ENCODE peak calls at places on chromosomes 2 and 18, in ten cellular contexts. R, C, F, H, N, G, Z, K, A and O are unnamed samples.
A peak's percentile ranks its signal among the peaks of the same experiment; 100 is the strongest.

GRCh38 chr2:1750935-1751767 is 6.8 kb upstream of the PXDN start:
- DNase-seq in R (peak; percentile 90), C (peak; percentile 84), F (peak; percentile 51), H (peak; percentile 12), N (peak; percentile 87), G (peak; percentile 63), Z (peak; percentile 82), K (peak; percentile 89), A (peak; percentile 57), O (no peak)

GRCh38 chr2:68749345-68749744 is 14.7 kb downstream of the ARHGAP25 start:
- DNase-seq in R (no peak), C (no peak), F (peak; percentile 1), H (no peak), N (no peak), G (no peak), Z (no peak), K (no peak), A (peak; percentile 9), O (no peak)

GRCh38 chr2:3189076-3189591 is 188.5 kb downstream of the EIPR1 start:
- DNase-seq in R (no peak), C (no peak), F (no peak), H (no peak), N (no peak), G (no peak), Z (no peak), K (peak; percentile 67), A (no peak), O (no peak)

GRCh38 chr2:146602383-146602782 is 1242.4 kb upstream of the ACVR2A start:
- DNase-seq in R (no peak), C (no peak), F (no peak), H (no peak), N (no peak), G (peak; percentile 22), Z (no peak), K (no peak), A (no peak), O (no peak)

GRCh38 chr2:128499367-128500135 is 180.9 kb upstream of the HS6ST1 start:
- DNase-seq in R (no peak), C (peak; percentile 54), F (no peak), H (no peak), N (peak; percentile 46), G (no peak), Z (no peak), K (no peak), A (no peak), O (no peak)

GRCh38 chr2:64586883-64587481 is 62.9 kb downstream of the AFTPH start:
- DNase-seq in R (no peak), C (no peak), F (no peak), H (no peak), N (no peak), G (no peak), Z (no peak), K (no peak), A (no peak), O (no peak)

GRCh38 chr2:149661844-149662243 is 74.3 kb upstream of the MMADHC start:
- DNase-seq in R (no peak), C (no peak), F (no peak), H (no peak), N (no peak), G (peak; percentile 62), Z (no peak), K (no peak), A (peak; percentile 57), O (peak; percentile 29)

GRCh38 chr2:153354406-153354805 is 124.2 kb downstream of the RPRM start:
- DNase-seq in R (no peak), C (no peak), F (no peak), H (no peak), N (no peak), G (peak; percentile 8), Z (no peak), K (no peak), A (no peak), O (peak; percentile 5)

GRCh38 chr2:233084488-233084887 is 24.3 kb downstream of the INPP5D start:
- DNase-seq in R (no peak), C (peak; percentile 71), F (peak; percentile 54), H (no peak), N (peak; percentile 79), G (no peak), Z (no peak), K (peak; percentile 80), A (no peak), O (no peak)

GRCh38 chr18:9612215-9612830 is 2.0 kb downstream of the PPP4R1 start:
- DNase-seq in R (peak; percentile 37), C (no peak), F (peak; percentile 36), H (peak; percentile 45), N (no peak), G (peak; percentile 76), Z (no peak), K (no peak), A (peak; percentile 53), O (no peak)

GRCh38 chr18:42064109-42064508 is 109.1 kb downstream of the PIK3C3 start:
- DNase-seq in R (no peak), C (no peak), F (no peak), H (no peak), N (no peak), G (peak; percentile 49), Z (no peak), K (no peak), A (no peak), O (no peak)

GRCh38 chr2:207296265-207296948 is 130.7 kb upstream of the KLF7 start:
- DNase-seq in R (no peak), C (no peak), F (no peak), H (no peak), N (no peak), G (no peak), Z (no peak), K (no peak), A (no peak), O (no peak)

GRCh38 chr2:13698847-13699246 is 933.7 kb upstream of the LRATD1 start:
- DNase-seq in R (no peak), C (no peak), F (no peak), H (peak; percentile 9), N (no peak), G (no peak), Z (no peak), K (no peak), A (no peak), O (no peak)

GRCh38 chr2:13694673-13695072 is 937.8 kb upstream of the LRATD1 start:
- DNase-seq in R (no peak), C (no peak), F (no peak), H (no peak), N (no peak), G (no peak), Z (no peak), K (no peak), A (no peak), O (no peak)

GRCh38 chr2:13696601-13697000 is 935.9 kb upstream of the LRATD1 start:
- DNase-seq in R (no peak), C (no peak), F (no peak), H (no peak), N (no peak), G (peak; percentile 40), Z (no peak), K (no peak), A (no peak), O (peak; percentile 14)
- H3K27ac ChIP-seq in R (no peak overlapping the region), C (no peak overlapping the region), F (no peak overlapping the region), H (no peak overlapping the region), N (no peak overlapping the region), G (no peak overlapping the region), Z (no peak overlapping the region), K (no peak overlapping the region), A (no peak overlapping the region), O (no peak overlapping the region)

DNA sequence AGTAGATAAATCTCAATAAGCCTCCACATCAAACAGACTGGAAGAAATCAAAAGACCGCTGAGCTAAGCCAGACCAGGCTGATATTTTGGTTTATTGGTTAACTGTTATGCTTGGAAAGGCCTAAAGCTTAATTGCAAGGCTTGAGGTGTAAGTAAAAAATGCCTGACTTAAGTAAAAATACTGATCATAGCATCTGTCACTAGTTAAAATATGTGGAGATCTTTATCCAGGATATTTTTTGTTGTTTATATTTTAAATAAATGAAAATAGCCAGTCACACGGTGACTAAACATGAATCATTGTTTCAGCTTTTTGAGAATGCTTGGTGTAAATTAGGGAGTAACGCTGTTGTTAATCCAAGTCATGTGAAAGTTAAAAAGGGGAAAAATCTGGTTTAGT is 127.9 kb downstream of the THADA start:
- DNase-seq in R (no peak), C (no peak), F (no peak), H (no peak), N (no peak), G (peak; percentile 64), Z (no peak), K (no peak), A (no peak), O (no peak)
- H3K27ac ChIP-seq in R (no peak overlapping the region), C (peak overlapping the region; percentile 42), F (no peak overlapping the region), H (no peak overlapping the region), N (peak overlapping the region; percentile 60), G (peak overlapping the region; percentile 67), Z (peak overlapping the region; percentile 36), K (no peak overlapping the region), A (no peak overlapping the region), O (peak overlapping the region; percentile 6)

GRCh38 chr2:144443837-144444236 is 76.1 kb downstream of the ZEB2 start:
- DNase-seq in R (no peak), C (no peak), F (no peak), H (no peak), N (no peak), G (no peak), Z (no peak), K (no peak), A (no peak), O (no peak)

GRCh38 chr2:144438722-144439508 is 81.0 kb downstream of the ZEB2 start:
- DNase-seq in R (no peak), C (no peak), F (no peak), H (no peak), N (no peak), G (no peak), Z (no peak), K (no peak), A (no peak), O (no peak)

GRCh38 chr2:144444418-144444817 is 75.5 kb downstream of the ZEB2 start:
- DNase-seq in R (no peak), C (no peak), F (no peak), H (no peak), N (no peak), G (no peak), Z (no peak), K (no peak), A (no peak), O (no peak)

GRCh38 chr2:144445196-144445595 is 74.7 kb downstream of the ZEB2 start:
- DNase-seq in R (no peak), C (no peak), F (no peak), H (no peak), N (no peak), G (no peak), Z (no peak), K (no peak), A (no peak), O (no peak)

DNA sequence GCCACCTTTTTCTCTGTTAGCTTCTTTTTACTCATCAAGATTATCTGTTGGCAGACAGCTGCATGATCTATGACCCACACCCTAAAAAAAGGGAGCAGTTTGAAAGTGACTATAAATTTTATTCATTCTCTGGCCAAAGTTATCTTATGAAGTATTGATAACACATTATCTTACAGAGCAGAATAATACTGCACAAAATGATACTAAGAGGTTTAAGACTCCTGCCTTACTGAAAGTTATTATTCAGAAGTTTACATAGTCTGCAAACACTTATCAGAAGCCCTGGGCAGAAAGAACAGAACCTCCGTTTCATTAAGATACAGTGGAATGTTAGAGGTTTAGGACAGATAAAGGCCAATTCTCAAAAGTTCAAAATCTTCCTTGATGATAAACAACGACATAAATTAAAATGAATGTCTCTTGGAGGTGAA is 78.2 kb downstream of the ZEB2 start:
- DNase-seq in R (no peak), C (no peak), F (no peak), H (no peak), N (no peak), G (no peak), Z (no peak), K (no peak), A (no peak), O (no peak)
- H3K27ac ChIP-seq in R (no peak overlapping the region), C (peak overlapping the region; percentile 27), F (no peak overlapping the region), H (no peak overlapping the region), N (peak overlapping the region; percentile 45), G (no peak overlapping the region), Z (peak overlapping the region; percentile 8), K (no peak overlapping the region), A (no peak overlapping the region), O (no peak overlapping the region)

GRCh38 chr2:216696321-216696720 is 972 bp upstream of the IGFBP5 start:
- DNase-seq in R (no peak), C (no peak), F (no peak), H (no peak), N (no peak), G (no peak), Z (no peak), K (no peak), A (no peak), O (no peak)
- H3K27ac ChIP-seq in R (no peak overlapping the region), C (peak overlapping the region; percentile 95), F (no peak overlapping the region), H (no peak overlapping the region), N (peak overlapping the region; percentile 86), G (no peak overlapping the region), Z (peak overlapping the region; percentile 49), K (peak overlapping the region; percentile 44), A (no peak overlapping the region), O (no peak overlapping the region)